ENCODE peak calls at places on chromosomes 13 and 19, in four cellular contexts. One of them, this sample, is unnamed.

GRCh38 chr13:97028441-97029299 is 34.4 kb upstream of the OXGR1 start:
- DNase-seq in BE2C: peak
- DNase-seq in heart right ventricle: no peak
- DNase-seq in fibroblast of lung: peak
- DNase-seq in this sample: peak

GRCh38 chr13:99393791-99394735 is 86.9 kb upstream of the GPR183 start:
- DNase-seq in BE2C: no peak
- DNase-seq in fibroblast of lung: no peak
- DNase-seq in heart right ventricle: no peak
- DNase-seq in this sample: no peak

GRCh38 chr19:14433454-14434156 is 499 bp downstream of the PKN1 start:
- DNase-seq in heart right ventricle: no peak
- DNase-seq in fibroblast of lung: no peak
- DNase-seq in BE2C: no peak
- DNase-seq in this sample: no peak

GRCh38 chr19:18605546-18606280 is 886 bp downstream of the CRLF1 start:
- DNase-seq in fibroblast of lung: no peak
- DNase-seq in BE2C: no peak
- DNase-seq in heart right ventricle: no peak
- DNase-seq in this sample: no peak

GRCh38 chr19:2507109-2507508 is 31.2 kb downstream of the GADD45B start:
- DNase-seq in fibroblast of lung: peak
- DNase-seq in heart right ventricle: no peak
- DNase-seq in BE2C: no peak
- DNase-seq in this sample: no peak

GRCh38 chr13:49214917-49215376 is 5.2 kb upstream of the MLNR start:
- DNase-seq in BE2C: no peak
- DNase-seq in heart right ventricle: peak
- DNase-seq in fibroblast of lung: peak
- DNase-seq in this sample: no peak

GRCh38 chr13:67408823-67409222 is 178.7 kb upstream of the PCDH9 start:
- DNase-seq in BE2C: no peak
- DNase-seq in heart right ventricle: no peak
- DNase-seq in fibroblast of lung: no peak
- DNase-seq in this sample: no peak

GRCh38 chr13:104841110-104841509 is 1694.4 kb downstream of the EFNB2 start:
- DNase-seq in BE2C: no peak
- DNase-seq in heart right ventricle: no peak
- DNase-seq in fibroblast of lung: no peak
- DNase-seq in this sample: no peak

GRCh38 chr13:43831088-43831487 is 44.3 kb upstream of the ENOX1 start:
- DNase-seq in BE2C: no peak
- DNase-seq in fibroblast of lung: peak
- DNase-seq in heart right ventricle: no peak
- DNase-seq in this sample: no peak

GRCh38 chr13:94121686-94122085 is 357.8 kb downstream of the DCT start:
- DNase-seq in heart right ventricle: no peak
- DNase-seq in BE2C: no peak
- DNase-seq in fibroblast of lung: peak
- DNase-seq in this sample: peak

GRCh38 chr13:20475927-20476691 is 49.5 kb downstream of the CRYL1 start:
- DNase-seq in fibroblast of lung: peak
- DNase-seq in heart right ventricle: no peak
- DNase-seq in BE2C: no peak
- DNase-seq in this sample: no peak

GRCh38 chr13:30113983-30114491 is 193.3 kb downstream of the KATNAL1 start:
- DNase-seq in heart right ventricle: no peak
- DNase-seq in fibroblast of lung: no peak
- DNase-seq in BE2C: no peak
- DNase-seq in this sample: no peak

GRCh38 chr13:110610955-110611595 is 4.3 kb upstream of the NAXD start:
- DNase-seq in heart right ventricle: no peak
- DNase-seq in fibroblast of lung: peak
- DNase-seq in BE2C: no peak
- DNase-seq in this sample: no peak

GRCh38 chr13:78102121-78102677 is 183.6 kb upstream of the EDNRB start:
- DNase-seq in BE2C: no peak
- DNase-seq in heart right ventricle: peak
- DNase-seq in fibroblast of lung: peak
- DNase-seq in this sample: no peak

GRCh38 chr13:97224544-97225324 is 2.6 kb downstream of the MBNL2 start:
- DNase-seq in heart right ventricle: no peak
- DNase-seq in BE2C: no peak
- DNase-seq in fibroblast of lung: peak
- DNase-seq in this sample: peak

DNA sequence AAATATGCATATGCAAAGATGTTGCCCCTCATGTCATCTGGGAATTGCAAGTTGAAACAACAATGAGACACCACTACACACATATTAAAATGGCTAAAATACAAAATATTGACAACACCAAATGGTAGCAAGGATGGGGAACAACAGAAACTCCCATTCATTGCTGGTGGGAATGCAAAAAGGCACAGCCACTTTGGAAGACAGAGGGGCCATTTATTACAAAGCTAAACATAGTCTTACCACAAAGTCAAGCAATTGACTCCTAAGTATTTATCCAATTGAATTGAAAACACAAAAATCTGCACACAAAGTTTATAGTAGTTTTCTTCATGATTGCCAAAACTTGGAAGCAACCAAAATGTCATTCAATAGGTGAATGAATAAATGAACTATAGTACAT is 6.1 kb upstream of the SERPINE3 start:
- DNase-seq in fibroblast of lung: no peak
- DNase-seq in heart right ventricle: no peak
- DNase-seq in BE2C: no peak
- DNase-seq in this sample: no peak
- TF ChIP-seq CTCF in fibroblast of lung: no peak
- TF ChIP-seq CTCF in heart right ventricle: no peak
- TF ChIP-seq CTCF in BE2C: no peak
- TF ChIP-seq CTCF in this sample: no peak

GRCh38 chr19:28444371-28444770 is 768.6 kb downstream of the UQCRFS1 start:
- DNase-seq in BE2C: no peak
- DNase-seq in heart right ventricle: no peak
- DNase-seq in fibroblast of lung: no peak
- DNase-seq in this sample: no peak
- TF ChIP-seq CTCF in BE2C: no peak
- TF ChIP-seq CTCF in heart right ventricle: no peak
- TF ChIP-seq CTCF in fibroblast of lung: no peak
- TF ChIP-seq CTCF in this sample: no peak

GRCh38 chr13:39051157-39051556 is 12.9 kb downstream of the NHLRC3 start:
- DNase-seq in BE2C: no peak
- DNase-seq in heart right ventricle: no peak
- DNase-seq in fibroblast of lung: peak
- DNase-seq in this sample: peak
- TF ChIP-seq CTCF in BE2C: peak
- TF ChIP-seq CTCF in heart right ventricle: peak
- TF ChIP-seq CTCF in fibroblast of lung: peak
- TF ChIP-seq CTCF in this sample: peak

DNA sequence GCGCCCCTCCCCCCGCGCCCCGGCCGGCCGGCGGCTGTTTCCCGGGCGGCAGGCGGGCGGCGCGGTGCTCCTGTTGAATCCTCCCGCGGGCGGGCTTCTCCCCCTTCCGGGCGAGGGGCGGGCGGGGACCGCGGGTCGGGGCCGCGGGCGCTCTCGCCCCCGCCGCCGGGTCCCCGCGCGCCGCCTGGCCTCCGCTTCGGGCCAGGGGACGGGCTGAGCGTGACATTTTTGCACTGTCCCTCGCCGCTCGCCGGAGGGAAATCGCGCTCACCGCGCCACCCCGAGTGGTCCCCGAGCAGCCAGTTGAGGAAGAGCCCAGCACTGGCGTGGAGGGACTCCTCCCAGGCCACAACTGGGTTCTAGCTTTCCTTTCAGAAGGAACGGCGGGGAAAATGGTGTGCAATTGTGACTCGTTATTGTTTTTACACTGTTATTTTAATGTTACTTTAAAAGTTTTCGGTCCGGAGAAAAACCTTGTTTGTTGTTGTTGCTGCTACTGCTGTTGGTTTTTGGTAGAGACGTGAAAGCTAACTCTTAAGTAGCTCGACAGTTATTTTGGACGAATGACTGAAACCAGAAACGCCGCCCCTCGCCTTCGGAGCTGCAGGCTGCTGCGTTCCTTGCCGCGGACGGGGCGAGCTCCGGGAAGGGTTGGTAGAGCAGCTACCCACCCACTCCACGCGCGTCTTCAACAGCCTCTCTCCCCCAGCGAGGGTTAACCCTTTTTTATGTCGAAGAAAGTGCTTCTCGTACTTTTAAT is 942 bp downstream of the PDS5B start:
- DNase-seq in BE2C: peak
- DNase-seq in heart right ventricle: peak
- DNase-seq in fibroblast of lung: peak
- DNase-seq in this sample: peak
- TF ChIP-seq CTCF in BE2C: no peak
- TF ChIP-seq CTCF in heart right ventricle: no peak
- TF ChIP-seq CTCF in fibroblast of lung: no peak
- TF ChIP-seq CTCF in this sample: no peak

DNA sequence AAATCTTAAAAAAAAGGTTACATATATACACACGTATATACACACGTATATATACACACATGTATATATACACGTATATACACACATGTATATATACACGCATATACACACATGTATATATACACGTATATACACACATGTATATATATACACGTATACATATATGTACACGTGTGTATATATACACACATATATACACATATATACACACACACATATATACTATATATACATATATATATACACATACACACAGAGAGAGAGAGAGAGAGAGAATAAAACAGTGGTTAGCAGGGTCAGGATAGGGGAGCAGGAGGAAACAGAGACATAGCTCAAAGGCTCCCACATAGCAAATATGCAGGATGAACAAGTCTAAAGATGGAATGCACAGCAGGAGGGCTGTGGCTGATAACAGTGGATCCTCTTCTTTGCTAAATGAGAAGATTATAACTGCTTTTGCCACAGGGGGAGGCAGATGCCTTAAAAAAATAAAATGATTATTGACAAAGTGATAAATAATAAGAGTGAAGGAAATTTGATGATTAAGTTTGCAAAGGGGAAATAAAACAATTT is 714.5 kb downstream of the UQCRFS1 start:
- DNase-seq in BE2C: no peak
- DNase-seq in fibroblast of lung: peak
- DNase-seq in heart right ventricle: no peak
- DNase-seq in this sample: peak
- TF ChIP-seq CTCF in BE2C: no peak
- TF ChIP-seq CTCF in fibroblast of lung: no peak
- TF ChIP-seq CTCF in heart right ventricle: no peak
- TF ChIP-seq CTCF in this sample: no peak

GRCh38 chr13:36059366-36059765 is 71.8 kb downstream of the DCLK1 start:
- DNase-seq in heart right ventricle: no peak
- DNase-seq in fibroblast of lung: no peak
- DNase-seq in BE2C: peak
- DNase-seq in this sample: peak
- TF ChIP-seq CTCF in heart right ventricle: no peak
- TF ChIP-seq CTCF in fibroblast of lung: no peak
- TF ChIP-seq CTCF in BE2C: no peak
- TF ChIP-seq CTCF in this sample: no peak

GRCh38 chr19:12783849-12784393 is 7.4 kb upstream of the JUNB start:
- DNase-seq in BE2C: no peak
- DNase-seq in fibroblast of lung: no peak
- DNase-seq in heart right ventricle: peak
- DNase-seq in this sample: no peak

GRCh38 chr19:12784394-12784870 is 6.9 kb upstream of the JUNB start:
- DNase-seq in BE2C: no peak
- DNase-seq in heart right ventricle: no peak
- DNase-seq in fibroblast of lung: no peak
- DNase-seq in this sample: no peak

GRCh38 chr19:12783226-12783848 is 7.9 kb upstream of the JUNB start:
- DNase-seq in heart right ventricle: peak
- DNase-seq in fibroblast of lung: no peak
- DNase-seq in BE2C: no peak
- DNase-seq in this sample: no peak

GRCh38 chr19:12782174-12782423 is 6.7 kb upstream of the HOOK2 start:
- DNase-seq in fibroblast of lung: no peak
- DNase-seq in BE2C: no peak
- DNase-seq in heart right ventricle: no peak
- DNase-seq in this sample: no peak

GRCh38 chr19:12782424-12783225 is 7.3 kb upstream of the HOOK2 start:
- DNase-seq in heart right ventricle: peak
- DNase-seq in fibroblast of lung: peak
- DNase-seq in BE2C: peak
- DNase-seq in this sample: no peak
- TF ChIP-seq CTCF in heart right ventricle: no peak
- TF ChIP-seq CTCF in fibroblast of lung: no peak
- TF ChIP-seq CTCF in BE2C: peak
- TF ChIP-seq CTCF in this sample: no peak

DNA sequence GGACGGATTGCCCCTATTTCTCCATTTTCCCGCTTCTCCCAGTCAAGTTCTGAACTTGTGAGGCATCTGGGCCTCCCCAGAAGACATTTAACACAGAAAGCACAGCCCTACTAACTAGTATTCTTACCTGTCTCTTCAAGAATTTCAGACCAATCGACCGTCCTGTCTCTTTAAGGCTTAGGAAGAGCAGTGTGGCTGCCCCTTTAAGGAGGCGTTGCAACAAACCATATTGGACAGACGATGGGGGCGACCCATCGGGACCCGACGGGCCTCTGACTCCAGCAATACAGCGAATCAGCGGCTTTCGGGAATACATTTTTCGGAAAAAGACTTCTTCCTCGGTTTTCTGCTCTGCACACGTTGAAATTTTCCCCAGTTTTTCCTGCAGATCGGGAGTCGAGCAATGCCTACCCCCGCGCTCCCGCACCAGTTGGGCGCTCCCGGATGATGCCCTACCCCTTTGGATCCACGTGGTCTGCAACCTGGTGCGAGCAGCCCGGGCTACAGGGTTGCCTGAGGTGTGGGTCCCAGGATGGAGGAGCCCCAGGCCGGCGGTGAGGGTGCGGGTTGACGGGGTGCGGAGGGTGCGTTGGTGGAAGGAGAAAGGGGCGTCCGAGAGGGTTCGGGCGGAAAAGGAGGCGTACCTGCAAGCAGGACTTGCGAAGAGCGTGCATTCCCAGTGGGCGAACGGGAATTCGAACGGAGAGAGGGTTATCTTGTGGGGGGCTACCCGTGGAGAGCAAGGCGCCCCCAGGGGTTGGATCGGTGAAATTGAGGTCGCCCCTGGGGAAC is at the start of gene POLR1G:
- DNase-seq in heart right ventricle: peak
- DNase-seq in fibroblast of lung: peak
- DNase-seq in BE2C: peak
- DNase-seq in this sample: peak
- TF ChIP-seq CTCF in heart right ventricle: no peak
- TF ChIP-seq CTCF in fibroblast of lung: no peak
- TF ChIP-seq CTCF in BE2C: no peak
- TF ChIP-seq CTCF in this sample: no peak

GRCh38 chr19:49890349-49891311 is 6.1 kb downstream of the IL4I1 start:
- DNase-seq in heart right ventricle: no peak
- DNase-seq in fibroblast of lung: no peak
- DNase-seq in BE2C: peak
- DNase-seq in this sample: no peak
- TF ChIP-seq CTCF in heart right ventricle: no peak
- TF ChIP-seq CTCF in fibroblast of lung: no peak
- TF ChIP-seq CTCF in BE2C: peak
- TF ChIP-seq CTCF in this sample: no peak

DNA sequence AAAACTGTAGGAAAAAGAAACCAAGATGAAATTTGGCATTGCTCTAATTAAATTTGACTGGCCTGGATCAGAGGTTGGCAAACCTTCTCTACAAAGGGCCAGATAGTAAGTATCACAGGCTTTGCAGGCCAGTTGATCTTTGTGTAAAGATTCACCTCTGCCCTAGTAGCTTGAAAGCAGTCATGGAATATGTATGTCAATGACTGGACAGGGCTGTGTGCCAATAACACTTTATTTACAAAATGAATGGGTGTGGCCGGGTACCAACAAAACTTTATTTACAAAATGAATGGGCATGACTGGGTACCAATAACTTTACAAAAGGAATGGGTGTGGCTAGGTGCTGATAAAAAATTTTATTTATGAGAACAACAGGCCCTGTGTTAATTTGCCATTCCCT is 20.0 kb downstream of the SIN3B start:
- DNase-seq in heart right ventricle: no peak
- DNase-seq in fibroblast of lung: no peak
- DNase-seq in BE2C: no peak
- DNase-seq in this sample: no peak
- TF ChIP-seq CTCF in heart right ventricle: no peak
- TF ChIP-seq CTCF in fibroblast of lung: no peak
- TF ChIP-seq CTCF in BE2C: no peak
- TF ChIP-seq CTCF in this sample: no peak

This sample was measured in astrocyte of the cerebellum.